ENCODE peak calls at places on chromosomes 7 and 10, in eight cellular contexts. H is kidney epithelial cell, C is SJSA1, W is cardiac muscle cell, X is heart right ventricle, G is ovary, S is aorta, R is stomach. A is an unnamed sample. For H3K27me3, the result is how much of the 10 kb centered on the place peaks cover.

GRCh38 chr10:119737039-119737663 is 11.3 kb downstream of the INPP5F start:
- DNase-seq in H (no peak), C (no peak), W (no peak), X (no peak), G (no peak), S (no peak), R (no peak), A (no peak)

GRCh38 chr7:129924602-129925001 is 28.2 kb downstream of the UBE2H start:
- DNase-seq in H (no peak), C (no peak), W (no peak), X (no peak), G (no peak), S (no peak), R (no peak), A (no peak)

GRCh38 chr10:78255796-78256638 is 222.4 kb downstream of the RPS24 start:
- DNase-seq in H (peak), C (peak), W (peak), X (peak), G (no peak), S (peak), R (peak), A (no peak)

GRCh38 chr10:121926669-121927360 is 1.0 kb downstream of the ATE1 start:
- DNase-seq in H (no peak), C (no peak), W (no peak), X (no peak), G (no peak), S (no peak), R (no peak), A (no peak)

GRCh38 chr10:21495686-21496284 is 29.7 kb downstream of the SKIDA1 start:
- DNase-seq in H (no peak), C (peak), W (peak), X (peak), G (peak), S (peak), R (peak), A (peak)

GRCh38 chr10:113162960-113163359 is 212.9 kb downstream of the TCF7L2 start:
- DNase-seq in H (no peak), C (no peak), W (no peak), X (no peak), G (no peak), S (peak), R (no peak), A (no peak)

GRCh38 chr7:5550831-5551230 is 127.2 kb upstream of the TNRC18 start:
- DNase-seq in H (no peak), C (no peak), W (no peak), X (no peak), G (no peak), S (no peak), R (no peak), A (no peak)

GRCh38 chr10:11560076-11560709 is 51.3 kb downstream of the USP6NL start:
- DNase-seq in H (no peak), C (no peak), W (no peak), X (no peak), G (no peak), S (no peak), R (no peak), A (no peak)

GRCh38 chr7:148650232-148650858 is 48.4 kb upstream of the CUL1 start:
- DNase-seq in H (no peak), C (no peak), W (peak), X (no peak), G (no peak), S (no peak), R (no peak), A (no peak)

GRCh38 chr7:104926905-104927454 is 87.0 kb upstream of the KMT2E start:
- DNase-seq in H (no peak), C (no peak), W (peak), X (no peak), G (no peak), S (no peak), R (peak), A (no peak)

GRCh38 chr7:150476819-150477631 is 26.6 kb downstream of the GIMAP8 start:
- DNase-seq in H (no peak), C (no peak), W (no peak), X (no peak), G (no peak), S (no peak), R (no peak), A (no peak)

GRCh38 chr10:69326692-69327091 is 48.4 kb downstream of the HK1 start:
- DNase-seq in H (no peak), C (no peak), W (no peak), X (no peak), G (no peak), S (no peak), R (no peak), A (no peak)

GRCh38 chr7:107995184-107996071 is 7.5 kb downstream of the LAMB1 start:
- DNase-seq in H (no peak), C (peak), W (peak), X (peak), G (no peak), S (no peak), R (no peak), A (no peak)

GRCh38 chr7:75624134-75624832 is 114.5 kb downstream of the HIP1 start:
- DNase-seq in H (no peak), C (no peak), W (peak), X (peak), G (peak), S (peak), R (peak), A (no peak)

GRCh38 chr7:157475601-157476000 is 138.8 kb downstream of the DNAJB6 start:
- DNase-seq in H (no peak), C (peak), W (no peak), X (no peak), G (no peak), S (peak), R (peak), A (no peak)

GRCh38 chr10:4691776-4692175 is 134.2 kb upstream of the AKR1E2 start:
- DNase-seq in H (no peak), C (no peak), W (no peak), X (no peak), G (no peak), S (no peak), R (no peak), A (no peak)

GRCh38 chr7:74299401-74299800 is 10.2 kb downstream of the CLIP2 start:
- DNase-seq in H (no peak), C (no peak), W (no peak), X (no peak), G (no peak), S (no peak), R (no peak), A (no peak)

GRCh38 chr7:107958764-107959526 is 44.0 kb downstream of the LAMB1 start:
- DNase-seq in H (no peak), C (peak), W (no peak), X (no peak), G (peak), S (no peak), R (no peak), A (no peak)

GRCh38 chr10:35435824-35436223 is 99.5 kb downstream of the CCNY start:
- DNase-seq in H (no peak), C (no peak), W (no peak), X (no peak), G (no peak), S (no peak), R (no peak), A (no peak)

GRCh38 chr10:77082601-77083252 is 554.9 kb downstream of the KCNMA1 start:
- DNase-seq in H (no peak), C (no peak), W (no peak), X (no peak), G (no peak), S (no peak), R (no peak), A (no peak)

GRCh38 chr10:37760817-37761216 is 96.6 kb downstream of the ZNF248 start:
- DNase-seq in H (no peak), C (no peak), W (no peak), X (no peak), G (no peak), S (no peak), R (no peak), A (no peak)

GRCh38 chr7:129799350-129799955 is 153.3 kb downstream of the UBE2H start:
- DNase-seq in H (no peak), C (no peak), W (no peak), X (no peak), G (no peak), S (peak), R (no peak), A (no peak)

GRCh38 chr7:139991267-139991666 is 71.5 kb downstream of the PARP12 start:
- DNase-seq in H (no peak), C (no peak), W (no peak), X (no peak), G (no peak), S (no peak), R (no peak), A (no peak)

GRCh38 chr10:43070121-43071085 is 6.5 kb upstream of the RET start:
- DNase-seq in H (no peak), C (no peak), W (no peak), X (no peak), G (no peak), S (peak), R (no peak), A (peak)

GRCh38 chr7:97043281-97043680 is 18.6 kb upstream of the DLX5 start:
- DNase-seq in H (no peak), C (no peak), W (no peak), X (no peak), G (no peak), S (no peak), R (no peak), A (no peak)
- H3K4me3 ChIP-seq in H (no peak), C (no peak), W (no peak), X (no peak), G (no peak), S (no peak), R (no peak), A (no peak)

DNA sequence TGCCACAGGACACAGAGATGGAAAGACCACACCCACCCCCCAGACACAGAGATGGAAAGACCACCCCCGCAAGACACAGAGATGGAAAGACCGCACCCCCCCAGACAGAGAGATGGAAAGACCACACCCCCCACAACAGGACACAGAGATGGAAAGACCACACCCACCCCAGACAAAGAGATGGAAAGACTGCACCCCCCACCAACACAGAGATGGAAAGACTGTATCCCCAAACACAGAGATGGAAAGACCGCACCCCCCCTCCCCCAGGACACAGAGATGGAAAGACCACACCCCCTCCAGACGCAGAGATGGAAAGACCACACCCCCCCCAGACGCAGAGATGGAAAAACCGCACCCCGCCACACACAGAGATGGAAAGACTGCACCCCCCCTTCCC is 8.0 kb downstream of the ZNF511 start:
- DNase-seq in H (no peak), C (no peak), W (no peak), X (no peak), G (no peak), S (no peak), R (no peak), A (no peak)
- H3K27me3 ChIP-seq in H (under half), C (under half), W (under half), X (under half), G (under half), S (under half), R (under half), A (under half)

DNA sequence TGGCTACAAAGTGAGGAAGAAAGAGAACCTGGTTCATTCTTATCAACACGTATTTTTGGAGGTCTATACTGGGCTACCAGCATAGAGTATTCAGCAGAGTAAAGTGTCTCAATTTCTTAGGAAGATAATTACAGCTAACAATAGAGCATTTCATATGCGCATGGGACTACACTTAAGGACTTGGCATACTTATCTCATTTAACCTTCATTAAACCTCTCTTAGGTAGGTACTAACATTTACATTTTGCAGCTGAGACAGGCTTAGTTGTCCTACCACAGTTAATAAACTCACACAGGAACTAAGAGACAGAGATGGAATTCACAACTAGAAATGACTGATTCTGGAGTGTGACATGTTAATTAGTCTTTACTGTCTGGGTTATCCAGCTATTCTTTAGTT is 66.6 kb downstream of the NRBF2 start:
- DNase-seq in H (no peak), C (no peak), W (no peak), X (no peak), G (no peak), S (no peak), R (no peak), A (no peak)
- H3K4me3 ChIP-seq in H (no peak), C (no peak), W (no peak), X (no peak), G (no peak), S (no peak), R (no peak), A (no peak)

GRCh38 chr10:71659050-71659738 is 60.4 kb downstream of the C10orf105 start:
- DNase-seq in H (no peak), C (no peak), W (no peak), X (no peak), G (no peak), S (no peak), R (no peak), A (no peak)
- H3K27me3 ChIP-seq in H (under half), C (under half), W (under half), X (under half), G (under half), S (under half), R (under half), A (under half)

DNA sequence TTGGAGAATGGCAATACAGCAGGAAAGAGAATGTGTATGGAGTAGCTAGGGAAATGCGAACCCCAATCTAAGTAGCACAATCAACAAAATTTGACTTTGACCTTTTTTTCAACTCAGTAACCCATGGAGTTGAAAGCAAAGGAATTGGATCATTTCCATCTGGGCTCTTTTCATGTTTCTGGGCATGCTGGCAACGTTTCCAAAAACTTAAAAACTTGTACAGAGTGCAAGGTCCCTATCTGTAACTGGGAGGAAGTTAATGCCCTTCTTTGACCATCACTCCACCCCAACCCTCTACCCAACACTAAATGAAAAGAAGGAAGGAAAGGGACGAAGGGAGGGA is 1.3 kb upstream of the HIBADH start:
- DNase-seq in H (no peak), C (no peak), W (no peak), X (no peak), G (no peak), S (no peak), R (no peak), A (no peak)
- H3K4me3 ChIP-seq in H (no peak), C (peak), W (no peak), X (no peak), G (no peak), S (no peak), R (no peak), A (no peak)

A was measured in pancreas.